ENCODE peak calls at places on chromosomes 11 and 22, in six cellular contexts. H is H54, A is sigmoid colon, R is heart left ventricle, Y is right lobe of liver, T is uterus. L is an unnamed sample.

GRCh38 chr11:77174559-77174958 is 46.5 kb downstream of the MYO7A start:
- DNase-seq in A (no peak), H (no peak), T (no peak), R (no peak), Y (no peak), L (no peak)

GRCh38 chr22:40054486-40054885 is 59.7 kb downstream of the FAM83F start:
- DNase-seq in R (no peak), A (no peak), Y (no peak), H (no peak), T (no peak), L (no peak)

GRCh38 chr22:40525250-40525884 is 111.2 kb downstream of the MRTFA start:
- DNase-seq in H (no peak), A (no peak), Y (peak; percentile 43), T (no peak), R (no peak), L (peak; percentile 65)

GRCh38 chr11:106706355-106706754 is 311.9 kb downstream of the GUCY1A2 start:
- DNase-seq in R (no peak), T (no peak), H (peak; percentile 18), A (no peak), Y (no peak), L (no peak)

GRCh38 chr11:124762077-124762623 is at the start of gene ESAM:
- DNase-seq in H (no peak), T (no peak), A (no peak), Y (peak; percentile 78), R (peak; percentile 67), L (no peak)

GRCh38 chr11:18987454-18988231 is 48.4 kb upstream of the MRGPRX1 start:
- DNase-seq in T (no peak), A (no peak), Y (no peak), R (no peak), H (peak; percentile 3), L (no peak)

GRCh38 chr11:78684377-78684776 is 109.7 kb upstream of the NARS2 start:
- DNase-seq in T (no peak), R (no peak), H (no peak), Y (no peak), A (no peak), L (no peak)

GRCh38 chr11:1943977-1944376 is 3.2 kb upstream of the MRPL23 start:
- DNase-seq in H (peak; percentile 68), T (peak; percentile 12), A (peak; percentile 44), R (peak; percentile 25), Y (peak; percentile 10), L (peak; percentile 24)

GRCh38 chr11:17748761-17749721 is 14.5 kb downstream of the KCNC1 start:
- DNase-seq in H (no peak), A (peak; percentile 51), T (no peak), R (no peak), Y (no peak), L (no peak)

GRCh38 chr22:43848366-43849171 is 13.7 kb downstream of the SULT4A1 start:
- DNase-seq in A (peak; percentile 43), H (no peak), Y (peak; percentile 48), R (no peak), T (no peak), L (no peak)

GRCh38 chr11:120197977-120198376 is 12.9 kb upstream of the OAF start:
- DNase-seq in H (no peak), Y (no peak), T (no peak), A (no peak), R (peak; percentile 10), L (no peak)

GRCh38 chr11:102186836-102187235 is 76.6 kb downstream of the YAP1 start:
- DNase-seq in T (no peak), Y (no peak), H (no peak), A (no peak), R (no peak), L (no peak)

GRCh38 chr11:78212586-78213371 is 24.1 kb downstream of the USP35 start:
- DNase-seq in A (peak; percentile 63), R (no peak), H (no peak), Y (no peak), T (peak; percentile 22), L (no peak)

GRCh38 chr11:126352934-126353801 is 2.3 kb upstream of the ST3GAL4 start:
- DNase-seq in A (no peak), Y (peak; percentile 2), R (no peak), T (no peak), H (peak; percentile 42), L (peak; percentile 41)

GRCh38 chr11:132685174-132685611 is 847.1 kb downstream of the OPCML start:
- DNase-seq in R (peak; percentile 30), H (no peak), Y (no peak), T (no peak), A (no peak), L (no peak)

GRCh38 chr11:7252683-7253213 is 1.0 kb downstream of the SYT9 start:
- DNase-seq in H (no peak), A (no peak), R (peak; percentile 24), T (no peak), Y (peak; percentile 35), L (no peak)

GRCh38 chr11:123454060-123454651 is 24.1 kb downstream of the GRAMD1B start:
- DNase-seq in T (no peak), A (no peak), R (peak; percentile 49), Y (no peak), H (peak; percentile 27), L (peak; percentile 26)

GRCh38 chr22:33844273-33844672 is 76.0 kb downstream of the LARGE1 start:
- DNase-seq in Y (no peak), T (no peak), A (no peak), R (no peak), H (no peak), L (no peak)

GRCh38 chr22:19634576-19634975 is 79.7 kb upstream of the SEPTIN5 start:
- DNase-seq in A (peak; percentile 10), R (no peak), T (no peak), H (no peak), Y (no peak), L (no peak)

GRCh38 chr11:67056640-67057409 is at the start of gene RHOD:
- DNase-seq in R (peak; percentile 63), H (no peak), Y (peak; percentile 80), T (peak; percentile 29), A (no peak), L (peak; percentile 21)

GRCh38 chr11:73961321-73961720 is 10.5 kb downstream of the DNAJB13 start:
- DNase-seq in A (no peak), Y (no peak), H (no peak), T (no peak), R (no peak), L (no peak)

GRCh38 chr11:73962097-73962705 is 11.4 kb downstream of the DNAJB13 start:
- DNase-seq in T (no peak), H (no peak), Y (no peak), R (no peak), A (no peak), L (no peak)

GRCh38 chr11:73958521-73959141 is 7.8 kb downstream of the DNAJB13 start:
- DNase-seq in R (no peak), H (no peak), Y (no peak), A (no peak), T (no peak), L (no peak)

GRCh38 chr11:73957654-73958361 is 7.0 kb downstream of the DNAJB13 start:
- DNase-seq in Y (no peak), R (no peak), A (peak; percentile 46), T (no peak), H (no peak), L (no peak)

DNA sequence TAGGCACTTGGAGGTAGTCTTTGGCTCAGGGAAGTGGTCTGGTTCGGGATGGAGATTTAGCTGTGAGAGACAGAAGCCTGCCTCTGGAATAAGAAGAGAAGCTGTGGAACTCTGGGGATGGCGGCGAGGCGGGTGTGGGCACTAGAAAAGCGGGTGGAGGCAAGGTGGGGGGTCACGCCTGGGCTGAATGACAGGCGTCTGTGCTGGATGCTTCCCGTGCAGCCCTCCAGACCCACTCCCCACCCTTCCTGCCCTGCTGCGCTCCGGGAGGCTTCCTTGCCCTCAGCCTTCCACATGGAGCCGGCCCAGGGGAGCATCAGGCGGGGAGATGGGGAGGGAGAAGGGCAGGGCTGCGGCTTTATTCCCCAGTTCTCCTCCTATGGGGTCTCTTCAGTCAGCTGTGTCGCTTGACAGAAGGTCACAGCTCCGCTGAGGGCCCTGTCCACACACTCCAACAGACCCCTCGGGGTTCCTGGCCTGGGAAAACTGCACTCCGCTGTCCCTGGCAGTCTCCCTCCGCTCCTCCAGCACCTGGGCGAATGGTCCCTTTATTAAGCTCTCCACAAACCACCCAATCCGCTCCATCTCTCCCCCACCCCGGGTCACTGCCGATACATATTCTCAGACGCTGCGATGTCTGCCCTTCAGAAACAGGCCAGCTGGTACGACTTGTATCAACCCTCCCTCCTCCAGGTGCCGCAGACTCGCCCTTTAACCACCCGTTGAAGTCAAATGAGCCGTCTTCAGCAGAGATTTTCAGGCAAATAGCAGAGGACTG is 6.2 kb downstream of the DNAJB13 start:
- DNase-seq in A (peak; percentile 50), Y (no peak), R (no peak), H (no peak), T (no peak), L (no peak)
- TF ChIP-seq POLR2A in A (no peak), Y (no peak), R (no peak), H (no peak), T (no peak), L (no peak)

GRCh38 chr11:70481625-70482528 is 83.5 kb downstream of the CTTN start:
- DNase-seq in R (peak; percentile 89), H (peak; percentile 95), Y (peak; percentile 69), T (no peak), A (no peak), L (no peak)
- TF ChIP-seq POLR2A in R (no peak), H (no peak), Y (no peak), T (no peak), A (no peak), L (no peak)

DNA sequence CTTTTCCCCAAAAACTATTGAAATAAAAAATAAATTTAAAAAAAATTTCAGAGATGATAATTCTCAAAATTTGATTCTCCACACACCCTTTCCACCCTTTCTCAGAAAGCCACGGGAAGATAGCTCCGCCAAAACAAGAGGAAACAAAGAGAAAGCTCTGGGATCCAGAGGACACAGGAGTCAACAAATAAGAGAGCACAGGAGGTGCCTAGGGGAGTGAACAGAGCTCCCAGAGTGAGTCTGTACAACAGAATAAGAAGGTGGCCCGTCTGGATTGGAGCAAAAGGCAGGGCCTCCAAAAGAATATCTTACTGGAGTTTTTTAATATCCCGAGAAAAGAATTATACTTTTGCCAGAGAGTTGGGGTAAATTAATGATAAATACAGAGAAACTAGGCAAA is 96.3 kb upstream of the DRD2 start:
- DNase-seq in R (no peak), T (no peak), Y (no peak), H (no peak), A (no peak), L (no peak)
- TF ChIP-seq POLR2A in R (no peak), T (no peak), Y (no peak), H (no peak), A (no peak), L (no peak)

DNA sequence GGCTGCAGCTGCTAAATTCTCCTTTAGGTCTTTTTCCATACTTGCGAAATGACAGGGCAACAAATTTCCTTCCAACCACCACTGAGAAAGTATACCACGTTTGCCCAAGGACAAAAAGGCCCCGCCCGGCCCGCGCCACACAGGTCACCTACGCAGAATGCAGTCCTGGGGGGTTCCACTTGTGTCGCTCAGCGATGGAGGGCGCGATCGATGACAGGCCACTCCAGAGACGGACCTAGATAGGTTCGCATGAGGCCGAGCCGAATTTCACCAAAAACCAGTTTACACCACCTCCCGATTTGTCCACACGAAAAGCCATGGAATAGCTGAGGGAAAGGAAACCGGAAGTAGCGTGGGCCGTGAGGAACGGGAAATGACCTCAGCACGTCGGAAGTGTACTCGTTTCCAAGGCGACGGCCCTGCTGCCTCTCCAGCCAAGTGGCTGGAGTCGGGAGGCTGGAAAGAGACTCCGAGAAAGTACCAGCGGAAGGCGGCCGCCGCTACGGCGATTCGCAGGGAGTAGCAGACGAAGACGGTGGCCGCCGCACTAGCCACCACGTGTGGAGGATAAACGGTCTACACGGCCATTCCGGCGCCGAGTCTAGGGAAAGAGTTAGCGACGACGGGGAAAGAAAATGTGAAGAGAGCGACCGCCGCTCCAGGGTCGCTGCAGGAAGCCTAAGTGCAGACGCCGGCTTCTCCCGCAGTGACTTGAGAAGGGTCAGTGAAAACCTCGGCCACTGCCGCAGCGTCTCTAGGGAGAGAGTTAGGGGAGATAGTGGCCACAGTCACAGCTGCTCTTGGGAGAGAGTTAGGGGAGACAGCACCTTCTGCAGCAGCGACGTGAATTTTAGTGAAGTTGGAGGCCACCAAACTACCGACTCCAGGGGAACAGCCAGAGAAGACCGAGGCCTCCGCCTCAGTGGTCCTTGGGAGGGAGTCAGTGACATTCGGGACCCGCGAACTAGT is at the start of gene ANKRD42:
- DNase-seq in A (peak; percentile 97), Y (peak; percentile 93), R (peak; percentile 95), T (peak; percentile 94), H (peak; percentile 95), L (peak; percentile 96)
- TF ChIP-seq POLR2A in A (peak; percentile 85), Y (peak; percentile 51), R (peak; percentile 60), T (peak; percentile 82), H (peak; percentile 47), L (peak; percentile 92)

L was measured in endothelial cell of umbilical vein.